ENCODE peak calls at places on chromosomes 12 and 14, in six cellular contexts. J, W, N, R, U and Z are unnamed samples.

GRCh38 chr12:122064780-122065588 is 13.6 kb upstream of the MLXIP start:
- DNase-seq in N (peak), J (peak), U (no peak), W (peak), R (no peak), Z (no peak)

GRCh38 chr14:95518045-95518751 is 1.7 kb upstream of the SYNE3 start:
- DNase-seq in R (no peak), W (peak), U (peak), N (peak), J (no peak), Z (no peak)

GRCh38 chr14:69079188-69079742 is 73.7 kb downstream of the DCAF5 start:
- DNase-seq in W (peak), N (peak), R (no peak), U (peak), J (no peak), Z (no peak)

GRCh38 chr14:71122866-71123565 is 215.8 kb downstream of the PCNX1 start:
- DNase-seq in W (no peak), R (no peak), J (no peak), N (no peak), U (no peak), Z (no peak)

GRCh38 chr12:109768901-109769670 is 55.5 kb downstream of the FAM222A start:
- DNase-seq in U (peak), J (no peak), N (no peak), W (no peak), R (no peak), Z (no peak)

GRCh38 chr12:110176745-110177144 is 52.6 kb downstream of the IFT81 start:
- DNase-seq in R (no peak), U (no peak), W (peak), J (no peak), N (no peak), Z (no peak)

GRCh38 chr14:94405481-94405880 is 17.1 kb upstream of the SERPINA1 start:
- DNase-seq in U (no peak), J (no peak), W (no peak), N (no peak), R (no peak), Z (no peak)

GRCh38 chr14:60266021-60266937 is 17.3 kb downstream of the PPM1A start:
- DNase-seq in W (no peak), R (no peak), U (peak), N (no peak), J (no peak), Z (no peak)

GRCh38 chr14:80940146-80940545 is 1.4 kb downstream of the CEP128 start:
- DNase-seq in J (no peak), U (no peak), R (no peak), W (no peak), N (no peak), Z (no peak)

GRCh38 chr12:86241600-86241999 is 14.6 kb downstream of the MGAT4C start:
- DNase-seq in J (no peak), R (no peak), W (no peak), N (no peak), U (no peak), Z (no peak)

GRCh38 chr12:121748571-121749265 is 36.2 kb downstream of the TMEM120B start:
- DNase-seq in J (peak), W (peak), R (no peak), U (peak), N (peak), Z (no peak)

GRCh38 chr12:75196408-75196807 is 13.2 kb downstream of the KCNC2 start:
- DNase-seq in W (no peak), N (no peak), J (no peak), R (no peak), U (no peak), Z (no peak)

GRCh38 chr14:21840765-21841164 is 167.1 kb upstream of the OR4E1 start:
- DNase-seq in N (no peak), W (no peak), R (no peak), J (peak), U (no peak), Z (no peak)

GRCh38 chr12:116382456-116382902 is 105.0 kb upstream of the MED13L start:
- DNase-seq in J (no peak), U (no peak), N (no peak), R (no peak), W (peak), Z (no peak)

GRCh38 chr14:97851438-97851995 is 1054.3 kb downstream of the VRK1 start:
- DNase-seq in N (no peak), W (no peak), U (no peak), R (no peak), J (no peak), Z (no peak)

GRCh38 chr14:33922125-33922524 is 28.7 kb downstream of the EGLN3 start:
- DNase-seq in N (no peak), J (no peak), U (no peak), W (no peak), R (no peak), Z (no peak)

GRCh38 chr14:75417674-75418073 is 10.1 kb upstream of the JDP2 start:
- DNase-seq in N (peak), J (no peak), R (no peak), W (peak), U (no peak), Z (no peak)

GRCh38 chr12:94500831-94501567 is 41.3 kb upstream of the CEP83 start:
- DNase-seq in J (no peak), W (no peak), N (no peak), U (no peak), R (no peak), Z (no peak)

GRCh38 chr14:59161571-59162175 is 26.8 kb upstream of the DAAM1 start:
- DNase-seq in W (peak), N (peak), J (no peak), R (no peak), U (peak), Z (peak)

GRCh38 chr14:99514552-99515300 is 33.5 kb downstream of the CCNK start:
- DNase-seq in J (peak), U (no peak), W (no peak), N (no peak), R (no peak), Z (no peak)

GRCh38 chr12:29733060-29733459 is 50.7 kb downstream of the TMTC1 start:
- DNase-seq in J (no peak), W (peak), U (no peak), R (no peak), N (no peak), Z (no peak)

GRCh38 chr12:113181975-113182374 is 3.3 kb downstream of the DDX54 start:
- DNase-seq in J (no peak), R (no peak), W (no peak), U (no peak), N (no peak), Z (no peak)

GRCh38 chr12:108495054-108495453 is 20.0 kb upstream of the FICD start:
- DNase-seq in R (no peak), N (peak), W (peak), U (peak), J (peak), Z (peak)

GRCh38 chr14:95233702-95234241 is 76.4 kb upstream of the DICER1 start:
- DNase-seq in W (no peak), U (no peak), R (no peak), J (no peak), N (no peak), Z (no peak)

GRCh38 chr12:9651265-9651729 is 18.2 kb upstream of the CLEC2D start:
- DNase-seq in N (peak), U (peak), J (no peak), R (no peak), W (peak), Z (no peak)

GRCh38 chr14:105315211-105315721 is 718 bp downstream of the PACS2 start:
- DNase-seq in N (peak), J (peak), R (no peak), W (no peak), U (peak), Z (no peak)

GRCh38 chr12:29980304-29980703 is 196.6 kb upstream of the TMTC1 start:
- DNase-seq in J (no peak), U (no peak), N (no peak), R (no peak), W (no peak), Z (no peak)

GRCh38 chr14:68491793-68492192 is 301.1 kb downstream of the ZFP36L1 start:
- DNase-seq in W (no peak), R (no peak), N (no peak), U (no peak), J (no peak), Z (no peak)

GRCh38 chr14:69693823-69694729 is 72.9 kb upstream of the SRSF5 start:
- DNase-seq in J (no peak), N (no peak), R (no peak), W (no peak), U (no peak), Z (no peak)

GRCh38 chr12:93982847-93983315 is 165.5 kb upstream of the PLXNC1 start:
- DNase-seq in W (peak), N (peak), U (no peak), R (no peak), J (no peak), Z (no peak)

DNA sequence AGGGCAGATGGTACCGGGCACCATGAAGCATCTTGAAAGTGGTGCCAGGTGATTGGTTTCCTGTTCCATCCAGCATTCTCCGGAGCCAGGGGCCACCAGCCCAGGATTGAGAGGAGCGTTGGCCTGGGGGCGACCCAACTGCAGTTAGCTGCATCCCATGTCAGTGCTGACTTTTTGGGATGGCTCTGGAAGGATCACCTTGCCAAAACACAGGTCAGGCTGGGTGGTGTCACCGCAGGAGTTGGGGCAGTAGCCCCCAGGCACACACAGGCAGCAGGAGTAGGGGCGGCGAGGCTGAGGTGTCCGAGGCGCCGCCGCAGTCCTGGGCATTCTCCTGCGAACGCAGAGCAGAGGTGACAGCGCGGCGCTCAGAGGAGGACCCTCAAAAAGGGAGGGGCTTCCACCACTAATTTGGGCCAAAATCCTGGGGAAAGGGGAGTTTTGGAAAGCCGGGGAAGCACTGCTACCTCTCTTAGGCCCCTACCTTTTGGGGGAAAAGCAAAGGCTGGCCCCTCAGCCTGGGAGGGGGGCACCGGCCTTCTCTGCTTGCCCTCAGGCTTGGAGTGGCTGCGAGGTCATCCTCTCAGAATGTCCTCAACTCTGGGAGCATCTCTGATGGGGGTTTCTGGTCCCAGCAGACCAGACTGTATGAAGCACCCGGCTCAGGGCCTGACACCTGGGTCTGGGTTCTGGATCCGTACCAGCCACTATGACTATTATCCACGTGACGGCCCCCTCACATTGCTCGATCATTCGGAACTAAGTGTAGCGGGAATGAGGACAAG is 26.7 kb upstream of the LRTM2 start:
- DNase-seq in U (no peak), N (no peak), J (no peak), R (no peak), W (no peak), Z (no peak)
- H4K91ac ChIP-seq in U (no peak), N (no peak), J (no peak), R (no peak), W (no peak), Z (no peak)

DNA sequence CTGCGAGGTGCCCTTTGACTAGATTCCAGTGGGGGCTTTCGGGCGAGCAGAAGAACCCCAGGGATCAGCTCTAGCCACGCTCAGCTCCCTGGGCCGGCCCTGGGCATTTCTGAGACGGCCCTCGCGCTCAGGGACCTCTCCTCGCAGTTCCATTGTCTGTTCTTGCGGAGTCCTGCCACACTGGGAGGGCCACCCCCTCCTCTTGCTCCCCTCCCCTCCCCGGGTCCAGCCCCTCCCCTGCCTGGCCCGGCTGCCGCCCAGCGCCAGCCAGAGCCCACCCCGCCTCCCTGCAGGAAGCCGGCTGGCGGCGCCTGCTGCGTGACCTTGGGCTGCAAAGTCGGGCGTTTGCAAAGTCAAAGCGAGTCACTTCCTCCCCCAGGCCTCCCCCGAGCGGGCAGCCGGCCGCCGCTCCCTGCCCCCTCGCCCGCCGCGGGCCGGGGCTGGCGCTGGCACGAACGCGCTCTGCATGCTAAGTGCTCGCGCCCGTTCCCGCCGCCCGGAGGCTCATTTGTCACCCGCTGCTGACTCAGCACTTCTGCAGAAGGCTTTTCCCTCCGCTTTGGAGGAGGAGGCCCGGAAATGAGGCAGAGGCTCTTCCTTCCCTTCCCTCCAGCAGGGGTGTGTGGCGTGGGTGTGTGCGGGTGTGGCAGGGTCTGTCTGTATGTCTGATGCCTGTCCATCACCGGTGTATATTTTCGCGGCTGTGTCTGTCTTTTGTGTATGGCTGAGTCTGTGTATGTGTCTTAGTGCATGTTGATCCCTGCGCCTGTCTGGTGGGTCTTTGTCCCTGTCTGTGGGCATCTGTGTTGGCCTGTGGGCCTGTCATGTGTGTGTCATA is 72.0 kb downstream of the IRF2BPL start:
- DNase-seq in N (peak), U (peak), W (peak), J (peak), R (peak), Z (peak)
- H2BK5ac ChIP-seq in N (peak), U (peak), W (peak), J (peak), R (peak), Z (no peak)

DNA sequence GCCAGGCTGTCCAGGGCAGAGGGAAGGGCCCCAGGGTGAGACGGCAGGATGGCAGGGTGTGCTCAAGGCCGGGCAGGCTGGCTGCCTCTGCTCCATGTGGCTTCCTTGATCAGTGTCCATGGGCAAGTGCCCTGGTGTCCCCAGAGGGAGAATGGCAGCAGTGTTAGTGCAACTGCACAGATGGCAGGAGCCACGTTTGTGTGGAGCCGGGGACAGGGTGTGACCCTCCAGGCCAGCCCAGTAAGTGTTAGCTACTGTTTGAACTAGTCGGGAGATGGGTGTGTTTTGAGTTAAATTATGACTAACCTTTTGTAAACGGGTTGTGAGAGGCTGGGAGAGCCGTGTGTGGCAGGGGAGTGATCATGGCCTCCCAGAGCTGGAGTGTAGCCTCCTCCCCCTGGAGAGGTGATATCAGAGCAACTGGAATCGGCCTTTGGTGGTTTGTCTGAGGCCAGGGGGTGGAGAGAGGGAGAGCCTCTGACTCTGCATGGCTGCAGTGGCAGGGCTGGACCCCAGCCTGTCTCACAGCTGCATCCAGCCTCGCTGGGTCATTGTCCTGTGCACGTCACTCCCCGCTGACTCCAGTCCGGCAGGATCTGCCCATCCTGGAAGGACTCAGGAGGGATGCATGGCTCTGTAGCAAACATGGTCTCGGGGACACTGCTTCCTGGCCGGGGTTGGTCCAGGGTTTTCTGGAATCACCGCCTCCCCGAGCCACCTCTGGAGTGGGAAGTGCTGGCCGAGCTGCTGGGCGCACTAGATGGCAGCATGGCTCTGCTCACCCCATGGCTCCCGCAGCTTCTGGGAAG is 27.8 kb downstream of the AACS start:
- DNase-seq in N (no peak), J (peak), R (no peak), U (no peak), W (peak), Z (no peak)
- H3K27ac ChIP-seq in N (peak), J (no peak), R (no peak), U (no peak), W (no peak), Z (no peak)

DNA sequence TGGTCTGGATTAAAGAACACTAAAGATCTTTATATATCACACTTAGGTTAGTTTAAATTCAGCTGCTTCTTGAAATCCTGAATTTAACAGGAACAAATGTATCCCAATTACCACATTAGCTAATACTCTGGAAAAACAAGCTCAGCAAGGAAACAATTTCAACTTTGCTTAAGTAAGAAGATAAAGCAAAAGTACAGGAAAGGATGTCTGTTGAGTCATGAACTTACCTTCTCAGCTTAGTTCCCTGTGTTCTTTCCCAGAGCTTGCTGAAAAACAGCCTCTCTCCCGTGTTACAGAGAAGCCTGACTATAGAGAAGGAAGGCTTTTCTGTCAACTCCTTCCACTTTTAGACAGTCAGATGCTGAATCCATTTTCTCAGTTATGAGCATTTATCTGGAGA is 179.2 kb upstream of the TMEM260 start:
- DNase-seq in R (no peak), N (no peak), J (no peak), U (peak), W (no peak), Z (no peak)
- H4K91ac ChIP-seq in R (no peak), N (no peak), J (no peak), U (no peak), W (no peak), Z (no peak)

GRCh38 chr12:55963760-55964159 is 2.1 kb downstream of the PMEL start:
- DNase-seq in W (no peak), U (no peak), R (no peak), N (no peak), J (no peak), Z (no peak)

GRCh38 chr12:55965240-55965639 is 602 bp downstream of the PMEL start:
- DNase-seq in U (no peak), R (no peak), W (no peak), J (peak), N (no peak), Z (peak)

GRCh38 chr12:55965941-55966407 is at the start of gene PMEL:
- DNase-seq in N (peak), U (no peak), R (no peak), W (no peak), J (peak), Z (peak)

GRCh38 chr12:55969356-55969755 is 2.7 kb downstream of the CDK2 start:
- DNase-seq in J (no peak), W (no peak), R (no peak), N (no peak), U (no peak), Z (no peak)

DNA sequence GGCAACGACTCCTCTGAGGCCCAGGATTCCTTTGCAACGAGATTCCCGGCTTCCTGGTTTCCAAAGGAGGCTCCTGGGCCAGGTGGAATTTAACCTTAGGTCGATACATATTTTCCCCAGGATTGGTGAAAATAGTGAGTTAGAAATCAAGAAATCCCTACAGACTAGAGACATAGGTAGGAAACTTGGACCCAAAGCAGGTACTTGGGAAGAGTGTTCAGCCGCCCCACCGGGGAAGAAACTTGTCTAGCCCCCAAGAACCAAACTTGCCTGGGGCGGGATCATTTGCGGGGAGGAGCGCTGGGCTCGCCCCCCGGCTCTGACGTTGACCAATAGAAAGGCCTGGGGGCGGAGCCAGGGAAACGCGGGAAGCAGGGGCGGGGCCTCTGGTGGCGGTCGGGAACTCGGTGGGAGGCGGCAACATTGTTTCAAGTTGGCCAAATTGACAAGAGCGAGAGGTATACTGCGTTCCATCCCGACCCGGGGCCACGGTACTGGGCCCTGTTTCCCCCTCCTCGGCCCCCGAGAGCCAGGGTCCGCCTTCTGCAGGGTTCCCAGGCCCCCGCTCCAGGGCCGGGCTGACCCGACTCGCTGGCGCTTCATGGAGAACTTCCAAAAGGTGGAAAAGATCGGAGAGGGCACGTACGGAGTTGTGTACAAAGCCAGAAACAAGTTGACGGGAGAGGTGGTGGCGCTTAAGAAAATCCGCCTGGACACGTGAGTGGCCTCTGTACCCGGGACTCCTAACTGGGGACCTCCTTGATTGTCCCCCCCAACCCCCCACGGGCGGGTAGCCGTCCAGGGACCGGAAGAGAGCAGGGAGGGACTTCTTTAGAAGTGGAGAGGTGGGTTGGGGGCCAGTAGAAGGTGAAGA is at the start of gene CDK2:
- DNase-seq in R (no peak), J (peak), N (peak), U (peak), W (peak), Z (peak)
- H2BK5ac ChIP-seq in R (peak), J (no peak), N (no peak), U (peak), W (peak), Z (peak)

GRCh38 chr12:112153181-112153899 is 28.0 kb downstream of the TRAFD1 start:
- DNase-seq in W (no peak), U (no peak), N (no peak), J (peak), R (no peak), Z (no peak)

GRCh38 chr12:112151766-112152541 is 26.6 kb downstream of the TRAFD1 start:
- DNase-seq in W (no peak), N (no peak), J (no peak), U (no peak), R (no peak), Z (no peak)

GRCh38 chr12:112149596-112149995 is 24.2 kb downstream of the TRAFD1 start:
- DNase-seq in J (no peak), W (no peak), U (peak), R (no peak), N (no peak), Z (no peak)

GRCh38 chr12:112146123-112146522 is 20.8 kb downstream of the TRAFD1 start:
- DNase-seq in N (no peak), J (no peak), R (no peak), U (no peak), W (no peak), Z (no peak)

GRCh38 chr12:112148031-112148513 is 22.7 kb downstream of the TRAFD1 start:
- DNase-seq in U (peak), R (no peak), N (peak), J (no peak), W (peak), Z (no peak)
- H3K27ac ChIP-seq in U (peak), R (no peak), N (peak), J (no peak), W (no peak), Z (no peak)